ENCODE peak calls at places on chromosomes 4 and X, in five cellular contexts. H is tibial nerve, Y is BJ, O is lung, L is lower lobe of right lung. D is an unnamed sample.

GRCh38 chrX:12997898-12998687 is 23.2 kb downstream of the TMSB4X start:
- DNase-seq in H (no peak), Y (no peak), O (no peak), L (no peak), D (no peak)

GRCh38 chr4:158996669-158997074 is 106.2 kb upstream of the RAPGEF2 start:
- DNase-seq in H (no peak), Y (peak; percentile 95), O (no peak), L (no peak), D (no peak)

GRCh38 chr4:88033309-88033708 is 25.9 kb downstream of the PKD2 start:
- DNase-seq in H (no peak), Y (no peak), O (peak; percentile 39), L (no peak), D (peak; percentile 17)

GRCh38 chr4:90495211-90495610 is 368.0 kb downstream of the CCSER1 start:
- DNase-seq in H (no peak), Y (no peak), O (no peak), L (no peak), D (no peak)

GRCh38 chr4:1682860-1683259 is 1.3 kb downstream of the FAM53A start:
- DNase-seq in H (no peak), Y (no peak), O (no peak), L (peak; percentile 25), D (no peak)

GRCh38 chrX:39125834-39126233 is 324.6 kb downstream of the MID1IP1 start:
- DNase-seq in H (no peak), Y (no peak), O (no peak), L (no peak), D (no peak)

GRCh38 chrX:42825201-42825600 is 47.2 kb upstream of the PPP1R2C start:
- DNase-seq in H (no peak), Y (no peak), O (no peak), L (no peak), D (no peak)

GRCh38 chr4:173360587-173361221 is 10.1 kb upstream of the SAP30 start:
- DNase-seq in H (no peak), Y (no peak), O (no peak), L (no peak), D (no peak)

GRCh38 chrX:9492901-9493300 is 28.0 kb downstream of the TBL1X start:
- DNase-seq in H (no peak), Y (no peak), O (no peak), L (no peak), D (no peak)

GRCh38 chr4:3176625-3177229 is 72.2 kb upstream of the MSANTD1 start:
- DNase-seq in H (no peak), Y (no peak), O (no peak), L (no peak), D (no peak)

GRCh38 chr4:165398570-165398969 is 19.8 kb downstream of the CPE start:
- DNase-seq in H (no peak), Y (no peak), O (no peak), L (no peak), D (no peak)

GRCh38 chr4:54585321-54586000 is 72.3 kb upstream of the KIT start:
- DNase-seq in H (no peak), Y (peak; percentile 34), O (no peak), L (no peak), D (no peak)

GRCh38 chr4:18106620-18107019 is 85.1 kb upstream of the LCORL start:
- DNase-seq in H (no peak), Y (no peak), O (no peak), L (no peak), D (no peak)

GRCh38 chrX:112874140-112874539 is 33.5 kb upstream of the AMOT start:
- DNase-seq in H (no peak), Y (no peak), O (no peak), L (no peak), D (no peak)

GRCh38 chrX:123959281-123960063 is 2.0 kb upstream of the STAG2 start:
- DNase-seq in H (peak; percentile 29), Y (no peak), O (peak; percentile 33), L (peak; percentile 50), D (peak; percentile 35)

GRCh38 chr4:170476351-170476750 is 386.6 kb upstream of the AADAT start:
- DNase-seq in H (no peak), Y (no peak), O (no peak), L (no peak), D (no peak)

GRCh38 chrX:338836-339400 is 20.3 kb upstream of the GTPBP6 start:
- DNase-seq in H (no peak), Y (no peak), O (no peak), L (peak; percentile 38), D (no peak)

GRCh38 chr4:41184009-41184408 is 30.3 kb downstream of the APBB2 start:
- DNase-seq in H (no peak), Y (no peak), O (no peak), L (no peak), D (no peak)

GRCh38 chr4:187908079-187908501 is 87.5 kb upstream of the ZFP42 start:
- DNase-seq in H (no peak), Y (peak; percentile 28), O (no peak), L (no peak), D (no peak)

DNA sequence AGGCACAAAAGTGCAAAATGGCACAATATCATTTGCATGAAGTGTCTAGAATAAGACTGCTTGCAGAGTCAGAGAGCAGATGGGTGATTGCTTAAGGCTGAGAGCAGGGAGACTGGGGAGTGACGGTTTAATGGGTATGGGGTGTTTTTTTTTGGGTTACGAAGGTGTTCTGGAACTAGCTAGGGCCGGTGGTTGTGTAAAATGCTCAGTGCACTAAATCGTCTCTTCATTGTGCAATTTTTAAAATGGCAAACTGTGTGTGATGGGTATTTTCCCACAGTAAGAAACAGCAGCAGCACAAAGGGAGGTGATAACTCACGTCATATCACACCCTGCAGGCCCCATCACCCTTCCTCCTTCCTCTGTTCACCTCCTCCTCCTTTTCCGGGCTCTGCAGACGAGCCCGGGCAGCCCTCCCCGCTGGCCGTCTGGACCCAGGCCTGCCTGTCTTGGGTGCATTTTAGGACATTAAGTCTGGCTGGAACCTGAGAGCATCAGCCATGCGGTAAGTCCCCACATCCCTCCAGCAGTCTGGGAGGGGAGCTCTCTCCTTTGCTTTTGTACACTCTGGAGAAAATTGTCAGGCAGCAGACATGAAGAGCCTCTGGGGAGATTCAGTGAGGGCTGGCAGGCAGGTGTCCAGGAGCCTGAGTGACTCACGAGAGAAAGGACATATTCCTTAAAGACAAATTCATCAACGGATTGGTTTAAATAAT is 42.7 kb downstream of the ASMT start:
- DNase-seq in H (no peak), Y (peak; percentile 9), O (no peak), L (no peak), D (peak; percentile 69)
- H3K4me3 ChIP-seq in H (no peak overlapping the region), Y (no peak overlapping the region), O (no peak overlapping the region), L (peak overlapping the region; percentile 37), D (peak overlapping the region; percentile 73)

GRCh38 chrX:40147399-40148188 is 49.8 kb upstream of the BCOR start:
- DNase-seq in H (no peak), Y (no peak), O (no peak), L (no peak), D (no peak)

GRCh38 chrX:40148189-40148438 is 50.4 kb upstream of the BCOR start:
- DNase-seq in H (no peak), Y (no peak), O (no peak), L (no peak), D (no peak)

GRCh38 chrX:40145670-40146470 is 48.1 kb upstream of the BCOR start:
- DNase-seq in H (no peak), Y (no peak), O (no peak), L (no peak), D (no peak)

GRCh38 chrX:40145001-40145631 is 47.4 kb upstream of the BCOR start:
- DNase-seq in H (no peak), Y (no peak), O (no peak), L (no peak), D (no peak)

GRCh38 chrX:40146471-40147398 is 49.0 kb upstream of the BCOR start:
- DNase-seq in H (no peak), Y (no peak), O (no peak), L (peak; percentile 65), D (no peak)
- TF ChIP-seq CTCF in H (no peak), Y (no peak), O (no peak), L (no peak), D (no peak)

DNA sequence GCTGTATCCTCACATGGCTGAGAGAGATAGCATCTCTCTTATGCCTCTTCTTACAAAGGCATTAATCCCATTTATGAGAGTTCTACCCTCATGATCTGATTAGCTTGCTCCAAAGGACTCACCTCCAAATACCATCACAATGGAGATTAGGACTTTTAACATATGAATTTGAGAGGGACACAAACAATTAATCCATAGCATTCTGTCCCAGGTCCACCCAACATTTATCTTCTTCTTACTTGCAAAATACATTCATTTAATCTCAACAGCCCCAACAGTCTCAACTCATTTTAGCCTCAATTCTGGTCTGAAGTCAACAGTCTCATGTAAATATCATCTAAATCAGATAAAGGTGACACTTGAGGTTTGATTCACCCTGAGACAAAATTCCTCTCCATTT is 555.4 kb downstream of the RAB28 start:
- DNase-seq in H (no peak), Y (no peak), O (no peak), L (no peak), D (no peak)
- H3K27me3 ChIP-seq in H (no peaks in the 10 kb centered on the region), Y (no peaks in the 10 kb centered on the region), O (no peaks in the 10 kb centered on the region), L (no peaks in the 10 kb centered on the region), D (no peaks in the 10 kb centered on the region)

GRCh38 chrX:151359931-151360871 is 36.8 kb upstream of the VMA21 start:
- DNase-seq in H (no peak), Y (no peak), O (no peak), L (peak; percentile 44), D (peak; percentile 9)
- H3K4me3 ChIP-seq in H (no peak overlapping the region), Y (no peak overlapping the region), O (no peak overlapping the region), L (peak overlapping the region; percentile 19), D (no peak overlapping the region)

DNA sequence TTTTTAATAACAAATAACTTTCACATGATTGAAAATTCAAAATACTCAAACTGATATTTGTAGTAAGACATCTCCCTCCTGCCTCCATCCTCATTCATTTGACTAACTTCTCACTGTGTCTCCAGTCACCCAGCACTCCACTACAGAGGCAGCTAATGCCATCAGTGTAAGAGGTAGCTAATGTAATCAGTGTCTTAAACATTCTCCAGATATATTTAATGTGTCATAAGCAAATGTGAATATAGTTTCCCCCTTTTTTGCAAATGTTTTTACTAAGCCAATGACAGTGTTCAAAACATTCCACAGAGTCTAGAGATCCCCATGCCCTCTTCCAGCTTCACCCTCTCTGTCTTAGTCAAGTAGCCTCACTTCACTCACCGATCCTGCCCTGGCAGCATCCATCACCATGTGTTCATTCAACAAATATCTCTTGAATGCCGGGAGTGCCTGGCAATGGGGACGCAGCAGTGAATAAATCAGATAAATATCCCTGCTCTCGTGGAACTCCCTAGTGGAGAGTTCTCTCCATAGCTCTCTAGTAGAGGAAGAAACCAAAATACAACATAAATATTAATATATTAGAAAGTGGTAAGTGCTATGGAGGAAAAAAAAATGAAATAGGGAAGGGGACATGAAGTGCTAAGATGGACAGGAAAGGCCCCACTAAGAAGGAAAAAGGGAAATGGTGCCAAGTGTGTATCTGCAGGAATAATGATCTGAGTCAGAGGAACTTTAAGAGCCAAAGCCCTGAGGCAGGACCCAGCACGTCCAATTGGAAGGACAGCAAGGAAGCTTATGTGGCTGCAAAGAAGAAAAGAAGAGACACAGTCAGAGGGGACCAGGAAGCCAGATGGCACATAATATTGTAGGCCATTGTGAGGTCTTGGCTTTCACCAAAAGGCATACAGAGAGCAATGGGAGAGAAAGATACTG is 18.7 kb downstream of the SCFD2 start:
- DNase-seq in H (no peak), Y (peak; percentile 34), O (no peak), L (no peak), D (no peak)
- TF ChIP-seq CTCF in H (no peak), Y (peak; percentile 9), O (no peak), L (no peak), D (no peak)

D was measured in GM06990.